ENCODE peak calls at places on chromosomes 3 and 15, in nine cellular contexts. L is activated naive CD4-positive, alpha-beta T cell; G is T-helper 9 cell; Q is naive thymus-derived CD8-positive, alpha-beta T cell; A is islet precursor cell; T is activated CD4-positive, alpha-beta T cell treated with anti-CD3 and anti-CD28 coated beads for 24 hours; V is Right ventricle myocardium superior; K is cerebellar cortex; Y is type B pancreatic cell. J is an unnamed sample.

GRCh38 chr3:169526246-169526645 is 137.3 kb downstream of the MECOM start:
- DNase-seq in V (no peak), T (no peak), K (no peak), Y (no peak), L (no peak), A (no peak), Q (no peak), G (no peak), J (no peak)

GRCh38 chr3:193780371-193780770 is 187.4 kb downstream of the OPA1 start:
- DNase-seq in V (no peak), Q (no peak), G (no peak), L (no peak), K (no peak), A (no peak), Y (peak), T (no peak), J (no peak)

GRCh38 chr3:116896116-116896515 is 186.5 kb downstream of the TUSC7 start:
- DNase-seq in L (no peak), Y (no peak), K (no peak), G (no peak), T (no peak), Q (no peak), A (no peak), V (no peak), J (no peak)

GRCh38 chr3:177525987-177526712 is 328.9 kb upstream of the TBL1XR1 start:
- DNase-seq in Y (no peak), K (no peak), T (no peak), G (no peak), V (no peak), L (no peak), A (no peak), Q (no peak), J (no peak)

GRCh38 chr3:170278632-170279031 is 56.4 kb downstream of the PRKCI start:
- DNase-seq in L (no peak), A (no peak), V (no peak), Q (no peak), T (no peak), G (no peak), Y (no peak), K (peak), J (no peak)

GRCh38 chr15:91385301-91385700 is 285.2 kb downstream of the SV2B start:
- DNase-seq in Y (no peak), T (no peak), K (no peak), Q (no peak), A (no peak), G (no peak), V (no peak), L (no peak), J (no peak)

GRCh38 chr15:41993447-41994170 is 21.3 kb upstream of the EHD4 start:
- DNase-seq in T (no peak), G (no peak), K (no peak), Y (no peak), A (no peak), V (no peak), L (no peak), Q (no peak), J (no peak)

GRCh38 chr15:95127356-95127755 is 896.0 kb downstream of the MCTP2 start:
- DNase-seq in Q (no peak), T (no peak), G (no peak), A (no peak), L (no peak), V (no peak), K (no peak), Y (no peak), J (no peak)

GRCh38 chr15:101641894-101642293 is 10.3 kb downstream of the TM2D3 start:
- DNase-seq in A (no peak), Y (no peak), L (no peak), K (no peak), T (no peak), V (no peak), G (no peak), Q (no peak), J (no peak)

GRCh38 chr3:31053299-31053698 is 158.8 kb upstream of the GADL1 start:
- DNase-seq in G (no peak), T (no peak), K (no peak), A (no peak), L (no peak), V (no peak), Q (no peak), Y (no peak), J (no peak)

GRCh38 chr15:61295239-61295638 is 66.1 kb upstream of the RORA start:
- DNase-seq in L (no peak), V (no peak), T (no peak), K (no peak), A (no peak), Q (no peak), Y (no peak), G (no peak), J (no peak)

GRCh38 chr3:33786565-33787327 is 11.7 kb upstream of the PDCD6IP start:
- DNase-seq in Q (no peak), Y (no peak), V (no peak), G (no peak), T (no peak), K (peak), L (no peak), A (no peak), J (no peak)

GRCh38 chr3:46662771-46663551 is 30.5 kb downstream of the ALS2CL start:
- DNase-seq in T (no peak), Q (no peak), V (no peak), K (no peak), L (no peak), G (no peak), Y (no peak), A (peak), J (no peak)

GRCh38 chr3:126487151-126487771 is 11.6 kb upstream of the ZXDC start:
- DNase-seq in Q (no peak), Y (no peak), T (no peak), A (peak), L (no peak), K (peak), G (no peak), V (peak), J (no peak)

GRCh38 chr15:76056931-76057330 is 2.9 kb upstream of the TMEM266 start:
- DNase-seq in Y (no peak), A (no peak), K (no peak), T (no peak), Q (no peak), G (no peak), V (no peak), L (no peak), J (no peak)

GRCh38 chr15:90585863-90586262 is 56.1 kb downstream of the CRTC3 start:
- DNase-seq in Q (no peak), K (no peak), G (no peak), T (no peak), Y (no peak), V (no peak), A (no peak), L (no peak), J (no peak)

GRCh38 chr3:147372525-147373027 is 33.8 kb downstream of the ZIC4 start:
- DNase-seq in T (no peak), L (no peak), V (no peak), G (no peak), K (no peak), Y (no peak), Q (no peak), A (no peak), J (no peak)

GRCh38 chr3:87209115-87209514 is 18.0 kb upstream of the CHMP2B start:
- DNase-seq in V (no peak), K (no peak), Q (no peak), L (no peak), T (no peak), A (no peak), Y (no peak), G (no peak), J (no peak)

GRCh38 chr15:72902245-72902928 is 118.8 kb upstream of the ADPGK start:
- DNase-seq in T (no peak), G (no peak), Q (no peak), V (peak), A (no peak), Y (no peak), K (peak), L (no peak), J (no peak)

GRCh38 chr3:164879201-164879600 is 199.1 kb downstream of the SI start:
- DNase-seq in T (no peak), Q (no peak), G (no peak), V (no peak), L (no peak), Y (no peak), K (no peak), A (no peak), J (no peak)

GRCh38 chr15:92106691-92107090 is 253.2 kb downstream of the SLCO3A1 start:
- DNase-seq in T (no peak), V (no peak), Y (no peak), Q (no peak), G (no peak), L (no peak), A (no peak), K (no peak), J (no peak)

GRCh38 chr15:92395557-92395956 is 1.9 kb downstream of the ST8SIA2 start:
- DNase-seq in G (no peak), Q (no peak), A (no peak), L (no peak), K (no peak), Y (no peak), V (no peak), T (no peak), J (no peak)

GRCh38 chr15:25418202-25418601 is 20.6 kb downstream of the UBE3A start:
- DNase-seq in Q (no peak), V (no peak), L (no peak), T (no peak), Y (no peak), G (no peak), K (no peak), A (no peak), J (no peak)

GRCh38 chr15:58988011-58988785 is 735 bp downstream of the RNF111 start:
- DNase-seq in Y (peak), G (peak), Q (no peak), V (peak), K (peak), A (peak), L (peak), T (peak), J (no peak)

GRCh38 chr3:129576514-129577345 is 29.7 kb downstream of the PLXND1 start:
- DNase-seq in V (peak), A (no peak), Q (peak), K (no peak), G (peak), T (no peak), L (peak), Y (no peak), J (no peak)